ENCODE peak calls at places on chromosome 18, in eight cellular contexts. X is naive thymus-derived CD8-positive, alpha-beta T cell; F is effector CD4-positive, alpha-beta T cell; U is RPMI7951; A is adipocyte; Z is H9; L is NCI-H345; T is HCEC 1CT. H is an unnamed sample.
A peak's percentile ranks its signal among the peaks of the same experiment; 100 is the strongest.

GRCh38 chr18:35682282-35682867 is 100.8 kb downstream of the GALNT1 start:
- DNase-seq in X (no peak), F (no peak), U (no peak), A (peak; percentile 8), Z (no peak), L (no peak), T (peak; percentile 23), H (no peak)

GRCh38 chr18:9803698-9804516 is 81.9 kb upstream of the TXNDC2 start:
- DNase-seq in X (no peak), F (no peak), U (no peak), A (no peak), Z (peak; percentile 44), L (peak; percentile 72), T (no peak), H (no peak)

GRCh38 chr18:68454511-68455228 is 260.2 kb downstream of the TMX3 start:
- DNase-seq in X (no peak), F (no peak), U (peak; percentile 46), A (peak; percentile 52), Z (no peak), L (no peak), T (peak; percentile 80), H (no peak)

GRCh38 chr18:76619342-76620315 is 124.6 kb upstream of the ZNF516 start:
- DNase-seq in X (no peak), F (no peak), U (peak; percentile 20), A (peak; percentile 68), Z (peak; percentile 81), L (no peak), T (no peak), H (no peak)

GRCh38 chr18:67766930-67767329 is 250.4 kb upstream of the DSEL start:
- DNase-seq in X (no peak), F (no peak), U (peak; percentile 3), A (peak; percentile 57), Z (no peak), L (no peak), T (peak; percentile 90), H (no peak)

GRCh38 chr18:23593720-23594119 is 7.4 kb upstream of the NPC1 start:
- DNase-seq in X (no peak), F (no peak), U (peak; percentile 89), A (peak; percentile 54), Z (no peak), L (no peak), T (peak; percentile 96), H (no peak)

GRCh38 chr18:76406791-76407190 is 88.3 kb downstream of the ZNF516 start:
- DNase-seq in X (no peak), F (no peak), U (no peak), A (no peak), Z (peak; percentile 19), L (no peak), T (no peak), H (no peak)

GRCh38 chr18:78915446-78916008 is 64.1 kb upstream of the SALL3 start:
- DNase-seq in X (no peak), F (no peak), U (no peak), A (no peak), Z (no peak), L (no peak), T (no peak), H (no peak)

GRCh38 chr18:9708057-9708881 is at the start of gene RAB31:
- DNase-seq in X (no peak), F (no peak), U (peak; percentile 71), A (peak; percentile 95), Z (peak; percentile 62), L (peak; percentile 23), T (peak; percentile 69), H (no peak)

GRCh38 chr18:49342690-49343089 is 117.8 kb downstream of the DYM start:
- DNase-seq in X (no peak), F (no peak), U (no peak), A (no peak), Z (no peak), L (no peak), T (no peak), H (no peak)

GRCh38 chr18:31206787-31207381 is 44.2 kb upstream of the DSC1 start:
- DNase-seq in X (no peak), F (no peak), U (peak; percentile 11), A (no peak), Z (peak; percentile 80), L (no peak), T (no peak), H (no peak)

GRCh38 chr18:78623142-78623541 is 356.5 kb upstream of the SALL3 start:
- DNase-seq in X (no peak), F (no peak), U (no peak), A (no peak), Z (no peak), L (no peak), T (no peak), H (no peak)

GRCh38 chr18:60809937-60810336 is 437.4 kb upstream of the MC4R start:
- DNase-seq in X (no peak), F (no peak), U (no peak), A (no peak), Z (no peak), L (no peak), T (no peak), H (no peak)

GRCh38 chr18:31450409-31450808 is 2.9 kb downstream of the DSG3 start:
- DNase-seq in X (no peak), F (no peak), U (no peak), A (no peak), Z (no peak), L (no peak), T (no peak), H (no peak)

GRCh38 chr18:78819926-78820834 is 159.4 kb upstream of the SALL3 start:
- DNase-seq in X (no peak), F (no peak), U (no peak), A (no peak), Z (peak; percentile 21), L (no peak), T (no peak), H (no peak)

GRCh38 chr18:57801379-57802165 is 1.5 kb downstream of the ATP8B1 start:
- DNase-seq in X (no peak), F (no peak), U (peak; percentile 48), A (peak; percentile 50), Z (peak; percentile 41), L (no peak), T (no peak), H (no peak)